ENCODE peak calls at places on chromosomes 3 and 15, in eight cellular contexts. R is aorta, A is lower lobe of right lung, M is amygdala, O is anterior cingulate cortex, T is GM23248, B is IMR-90, I is RWPE1. F is an unnamed sample.

GRCh38 chr3:36876181-36876936 is 68.5 kb downstream of the TRANK1 start:
- DNase-seq in R (no peak), T (no peak), A (no peak), M (no peak), O (no peak), B (no peak), I (no peak), F (no peak)

GRCh38 chr3:37604336-37604833 is 257.3 kb upstream of the CTDSPL start:
- DNase-seq in B (no peak), M (no peak), A (no peak), T (no peak), O (no peak), R (no peak), I (no peak), F (no peak)

GRCh38 chr3:194091141-194091540 is 44.8 kb upstream of the HES1 start:
- DNase-seq in M (no peak), T (peak), O (no peak), B (peak), R (no peak), A (no peak), I (peak), F (peak)

GRCh38 chr3:153130312-153130977 is 31.6 kb upstream of the RAP2B start:
- DNase-seq in T (peak), B (peak), A (no peak), O (no peak), M (no peak), R (no peak), I (peak), F (peak)

GRCh38 chr3:193095366-193095765 is 145.7 kb upstream of the PLAAT1 start:
- DNase-seq in T (no peak), M (no peak), O (no peak), I (no peak), R (no peak), B (no peak), A (no peak), F (no peak)

GRCh38 chr3:48565591-48566400 is 2.2 kb upstream of the UCN2 start:
- DNase-seq in A (no peak), I (peak), O (no peak), M (no peak), T (peak), R (no peak), B (peak), F (no peak)

GRCh38 chr15:37806808-37807207 is 127.6 kb upstream of the TMCO5A start:
- DNase-seq in R (no peak), A (no peak), M (no peak), O (no peak), I (no peak), T (no peak), B (no peak), F (no peak)

GRCh38 chr15:77541421-77542181 is 91.1 kb downstream of the LINGO1 start:
- DNase-seq in A (peak), O (peak), T (peak), R (peak), I (no peak), M (no peak), B (peak), F (no peak)

GRCh38 chr15:46768287-46768686 is 949.0 kb upstream of the SEMA6D start:
- DNase-seq in I (no peak), O (no peak), M (no peak), T (no peak), A (no peak), R (no peak), B (no peak), F (no peak)

GRCh38 chr3:99961756-99962515 is 144.3 kb downstream of the CMSS1 start:
- DNase-seq in R (no peak), A (no peak), M (no peak), B (no peak), I (no peak), T (no peak), O (no peak), F (no peak)

GRCh38 chr15:57198654-57199241 is 177.6 kb upstream of the CGNL1 start:
- DNase-seq in A (no peak), M (no peak), I (peak), B (no peak), O (no peak), T (no peak), R (no peak), F (no peak)

GRCh38 chr3:103862415-103862814 is 1427.6 kb downstream of the ZPLD1 start:
- DNase-seq in O (no peak), I (no peak), B (no peak), A (no peak), R (no peak), M (no peak), T (no peak), F (no peak)

GRCh38 chr3:46663611-46664135 is 29.8 kb downstream of the ALS2CL start:
- DNase-seq in I (no peak), A (peak), R (no peak), M (no peak), O (no peak), B (peak), T (peak), F (no peak)

GRCh38 chr3:116339441-116340028 is 105.8 kb downstream of the LSAMP start:
- DNase-seq in T (peak), I (no peak), B (peak), O (no peak), M (no peak), R (no peak), A (no peak), F (no peak)

GRCh38 chr3:179715582-179715981 is 62.7 kb downstream of the USP13 start:
- DNase-seq in A (no peak), B (peak), R (no peak), O (no peak), M (no peak), T (no peak), I (no peak), F (no peak)

GRCh38 chr3:176430244-176430893 is 766.9 kb downstream of the TBL1XR1 start:
- DNase-seq in I (peak), T (peak), A (no peak), M (peak), B (peak), O (no peak), R (no peak), F (peak)

GRCh38 chr15:45162771-45163507 is 24.8 kb downstream of the SHF start:
- DNase-seq in M (peak), I (peak), R (peak), B (peak), A (peak), T (peak), O (peak), F (peak)

GRCh38 chr3:13189639-13190375 is 116.6 kb upstream of the IQSEC1 start:
- DNase-seq in A (no peak), B (peak), O (no peak), T (peak), R (no peak), I (peak), M (no peak), F (peak)

GRCh38 chr15:58136731-58137130 is 1.4 kb upstream of the AQP9 start:
- DNase-seq in B (no peak), T (peak), O (no peak), A (no peak), I (no peak), R (no peak), M (no peak), F (peak)

GRCh38 chr3:24004171-24004938 is 59.3 kb downstream of the NR1D2 start:
- DNase-seq in R (no peak), A (no peak), I (no peak), M (no peak), O (no peak), T (no peak), B (no peak), F (peak)

GRCh38 chr3:50120364-50121095 is 31.8 kb downstream of the RBM5 start:
- DNase-seq in O (no peak), I (no peak), A (peak), B (no peak), M (no peak), R (no peak), T (no peak), F (no peak)

GRCh38 chr15:83206971-83207621 is 527 bp downstream of the HDGFL3 start:
- DNase-seq in R (peak), I (peak), M (no peak), A (peak), T (peak), O (peak), B (no peak), F (peak)

F was measured in foreskin keratinocyte.